ENCODE peak calls at places on chromosomes 2 and 18, in four cellular contexts. I is heart left ventricle, N is NB4, P is GM12891. X is an unnamed sample.

GRCh38 chr2:15506231-15506819 is 54.8 kb downstream of the NBAS start:
- DNase-seq in I (no peak), N (no peak), P (no peak), X (no peak)

GRCh38 chr18:7224198-7224597 is 6.7 kb upstream of the LRRC30 start:
- DNase-seq in I (no peak), N (no peak), P (no peak), X (no peak)

GRCh38 chr2:234444888-234445287 is 52.0 kb downstream of the ARL4C start:
- DNase-seq in I (peak), N (no peak), P (no peak), X (no peak)

GRCh38 chr2:241489733-241490443 is 18.5 kb downstream of the STK25 start:
- DNase-seq in I (no peak), N (no peak), P (no peak), X (no peak)

GRCh38 chr2:39620067-39620466 is 45.6 kb upstream of the TMEM178A start:
- DNase-seq in I (peak), N (peak), P (no peak), X (peak)

GRCh38 chr18:37499008-37499407 is 66.6 kb downstream of the CELF4 start:
- DNase-seq in I (no peak), N (no peak), P (no peak), X (no peak)

GRCh38 chr18:9537638-9538037 is 62.3 kb downstream of the RALBP1 start:
- DNase-seq in I (no peak), N (no peak), P (no peak), X (no peak)

GRCh38 chr2:74472945-74473258 is 422 bp upstream of the MRPL53 start:
- DNase-seq in I (no peak), N (no peak), P (no peak), X (no peak)

GRCh38 chr2:134722728-134723127 is 3.9 kb upstream of the TMEM163 start:
- DNase-seq in I (no peak), N (no peak), P (no peak), X (no peak)

GRCh38 chr2:222738759-222739292 is 67.4 kb downstream of the MOGAT1 start:
- DNase-seq in I (no peak), N (peak), P (no peak), X (no peak)

GRCh38 chr18:7157760-7158159 is 40.2 kb upstream of the LAMA1 start:
- DNase-seq in I (no peak), N (no peak), P (no peak), X (no peak)

GRCh38 chr18:31486165-31486564 is 11.8 kb upstream of the DSG2 start:
- DNase-seq in I (no peak), N (no peak), P (no peak), X (no peak)

GRCh38 chr18:23716516-23716915 is 27.3 kb downstream of the LAMA3 start:
- DNase-seq in I (no peak), N (no peak), P (no peak), X (no peak)

GRCh38 chr2:227153766-227154486 is 10.1 kb downstream of the COL4A4 start:
- DNase-seq in I (peak), N (no peak), P (no peak), X (no peak)

GRCh38 chr2:88053301-88053700 is 2.3 kb downstream of the KRCC1 start:
- DNase-seq in I (no peak), N (peak), P (no peak), X (no peak)

GRCh38 chr2:240449764-240450531 is 14.5 kb downstream of the GPC1 start:
- DNase-seq in I (no peak), N (peak), P (no peak), X (no peak)

GRCh38 chr2:17259613-17260012 is 258.6 kb downstream of the RAD51AP2 start:
- DNase-seq in I (no peak), N (no peak), P (no peak), X (no peak)

GRCh38 chr2:127588241-127588640 is 52.8 kb downstream of the MYO7B start:
- DNase-seq in I (no peak), N (no peak), P (no peak), X (no peak)

GRCh38 chr2:72934683-72935610 is 17.6 kb downstream of the EMX1 start:
- DNase-seq in I (no peak), N (peak), P (no peak), X (no peak)

GRCh38 chr18:8359076-8359475 is 250.2 kb upstream of the RAB12 start:
- DNase-seq in I (no peak), N (no peak), P (no peak), X (no peak)

GRCh38 chr2:74050153-74050552 is 65.4 kb downstream of the TET3 start:
- DNase-seq in I (no peak), N (no peak), P (no peak), X (no peak)

GRCh38 chr2:112977559-112978056 is at the start of gene IL36G:
- DNase-seq in I (no peak), N (no peak), P (no peak), X (no peak)

GRCh38 chr2:54457326-54458023 is 1.3 kb downstream of the SPTBN1 start:
- DNase-seq in I (peak), N (peak), P (no peak), X (no peak)

GRCh38 chr18:8948471-8949149 is 153.9 kb upstream of the NDUFV2 start:
- DNase-seq in I (no peak), N (no peak), P (no peak), X (no peak)

GRCh38 chr2:135954020-135954628 is 31.3 kb downstream of the DARS1 start:
- DNase-seq in I (no peak), N (no peak), P (no peak), X (no peak)

GRCh38 chr2:167298017-167298416 is 409.7 kb downstream of the XIRP2 start:
- DNase-seq in I (no peak), N (no peak), P (no peak), X (no peak)

GRCh38 chr18:8722946-8723477 is 17.7 kb downstream of the MTCL1 start:
- DNase-seq in I (no peak), N (no peak), P (no peak), X (no peak)

GRCh38 chr2:39094717-39095363 is 26.0 kb downstream of the SOS1 start:
- DNase-seq in I (no peak), N (peak), P (no peak), X (no peak)

GRCh38 chr2:10810175-10811161 is 2.1 kb downstream of the PDIA6 start:
- DNase-seq in I (no peak), N (peak), P (no peak), X (no peak)

GRCh38 chr2:228613133-228613532 is 431.6 kb upstream of the SPHKAP start:
- DNase-seq in I (no peak), N (no peak), P (no peak), X (no peak)

GRCh38 chr2:151518802-151519201 is 109.1 kb downstream of the RIF1 start:
- DNase-seq in I (no peak), N (no peak), P (no peak), X (no peak)

GRCh38 chr2:172921538-172922236 is 154.0 kb upstream of the MAP3K20 start:
- DNase-seq in I (no peak), N (no peak), P (no peak), X (peak)

GRCh38 chr2:26782876-26783704 is 2.8 kb upstream of the CENPA start:
- DNase-seq in I (no peak), N (no peak), P (no peak), X (no peak)

GRCh38 chr2:26785431-26786206 is at the start of gene CENPA:
- DNase-seq in I (peak), N (peak), P (peak), X (peak)

GRCh38 chr2:26784570-26785234 is 1.2 kb upstream of the CENPA start:
- DNase-seq in I (no peak), N (no peak), P (no peak), X (peak)

DNA sequence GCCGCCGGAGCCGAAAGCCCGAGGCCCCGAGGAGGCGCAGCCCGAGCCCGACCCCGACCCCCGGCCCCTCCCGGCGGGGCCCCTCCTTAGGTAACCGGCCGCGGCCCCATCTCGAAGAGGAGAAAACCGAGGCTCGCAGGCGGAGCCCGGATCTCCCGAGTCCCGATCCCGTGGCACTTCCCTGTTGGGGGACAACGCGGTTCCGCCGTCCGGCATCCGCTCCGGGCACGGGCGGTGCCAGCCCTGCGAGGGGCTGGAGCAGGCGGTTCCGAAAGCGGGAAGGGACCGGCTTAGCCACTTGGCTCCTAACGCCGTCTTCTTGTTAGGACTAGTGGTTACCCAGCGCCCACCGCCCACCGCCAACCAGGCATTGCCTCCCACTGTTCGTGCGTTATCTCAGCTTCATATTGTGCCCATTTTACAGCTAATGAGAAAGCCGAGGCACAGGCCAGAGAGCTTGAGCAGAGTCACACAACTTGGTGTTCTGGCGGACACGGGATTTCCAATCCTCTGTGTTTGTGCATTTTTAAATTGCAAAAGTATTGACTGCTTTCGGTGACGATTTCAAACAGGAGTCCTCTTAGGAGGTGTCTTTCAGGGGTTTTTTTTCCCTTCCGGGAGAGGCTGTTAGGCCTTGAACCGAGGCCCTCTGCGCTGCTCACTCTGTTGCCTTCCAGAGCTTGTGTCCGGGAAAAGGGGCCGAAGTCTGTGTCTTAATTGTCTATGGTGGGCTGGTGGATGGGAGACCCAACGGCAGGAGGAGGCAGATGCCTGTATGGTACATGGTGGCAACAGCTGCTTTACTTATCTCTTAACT is 559 bp downstream of the CENPA start:
- DNase-seq in I (no peak), N (peak), P (peak), X (no peak)
- TF ChIP-seq POLR2A in I (no peak), N (no peak), P (no peak), X (no peak)

GRCh38 chr2:215430528-215431187 is 5.2 kb downstream of the FN1 start:
- DNase-seq in I (no peak), N (no peak), P (no peak), X (no peak)
- TF ChIP-seq POLR2A in I (no peak), N (no peak), P (no peak), X (no peak)

GRCh38 chr2:70008290-70008689 is 46.9 kb upstream of the ASPRV1 start:
- DNase-seq in I (no peak), N (no peak), P (no peak), X (no peak)

GRCh38 chr2:70011335-70011734 is 49.9 kb upstream of the ASPRV1 start:
- DNase-seq in I (no peak), N (no peak), P (no peak), X (no peak)

GRCh38 chr2:70011786-70012185 is 50.4 kb upstream of the ASPRV1 start:
- DNase-seq in I (no peak), N (no peak), P (no peak), X (no peak)

GRCh38 chr2:70010222-70011111 is 49.0 kb upstream of the ASPRV1 start:
- DNase-seq in I (no peak), N (peak), P (peak), X (peak)

GRCh38 chr2:70009776-70010175 is 48.3 kb upstream of the ASPRV1 start:
- DNase-seq in I (no peak), N (no peak), P (no peak), X (no peak)
- TF ChIP-seq POLR2A in I (no peak), N (no peak), P (no peak), X (no peak)

DNA sequence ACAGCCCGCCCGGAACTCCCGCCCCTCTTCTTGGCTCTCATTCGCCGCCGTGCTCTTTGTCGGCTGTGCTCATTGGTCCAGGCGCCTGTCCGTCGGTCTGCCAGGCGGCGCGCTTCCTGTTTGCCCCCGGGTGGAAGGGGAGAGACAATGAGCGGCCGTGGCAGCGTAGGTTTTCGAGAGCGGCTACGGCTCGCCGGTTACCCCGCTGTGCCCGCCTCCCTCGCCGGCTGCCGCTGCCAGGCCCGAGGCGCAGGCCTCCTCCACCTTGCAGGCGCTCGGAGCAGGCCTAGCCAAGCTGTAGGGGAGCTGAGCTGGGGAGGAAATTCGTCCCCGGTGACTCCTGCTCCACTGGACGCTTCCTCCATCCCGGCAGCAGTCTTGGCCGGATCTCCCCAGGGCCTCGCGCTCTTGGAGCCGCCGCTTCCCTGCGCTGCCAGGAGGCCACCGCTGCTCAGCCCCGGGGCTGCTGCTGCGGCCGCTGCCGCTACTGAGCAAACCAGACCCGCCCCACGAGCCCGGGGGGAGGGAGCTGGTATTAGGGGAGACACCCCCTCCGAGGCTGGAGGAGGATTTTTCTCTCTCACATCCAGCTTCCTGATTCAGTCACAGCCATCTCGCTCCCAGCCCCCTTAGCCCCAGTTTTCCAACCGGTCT is at the start of gene SP3:
- DNase-seq in I (peak), N (peak), P (peak), X (peak)
- TF ChIP-seq POLR2A in I (peak), N (peak), P (peak), X (peak)

GRCh38 chr2:20449501-20450200 is 2.8 kb downstream of the RHOB start:
- DNase-seq in I (no peak), N (no peak), P (no peak), X (peak)
- TF ChIP-seq POLR2A in I (no peak), N (no peak), P (no peak), X (peak)

GRCh38 chr2:226115832-226116200 is 683.8 kb downstream of the IRS1 start:
- DNase-seq in I (no peak), N (no peak), P (no peak), X (no peak)

GRCh38 chr2:226114436-226114835 is 685.2 kb downstream of the IRS1 start:
- DNase-seq in I (no peak), N (peak), P (no peak), X (no peak)

GRCh38 chr2:226117506-226118065 is 682.0 kb downstream of the IRS1 start:
- DNase-seq in I (no peak), N (no peak), P (no peak), X (no peak)

GRCh38 chr2:226116346-226116745 is 683.3 kb downstream of the IRS1 start:
- DNase-seq in I (no peak), N (no peak), P (no peak), X (no peak)

DNA sequence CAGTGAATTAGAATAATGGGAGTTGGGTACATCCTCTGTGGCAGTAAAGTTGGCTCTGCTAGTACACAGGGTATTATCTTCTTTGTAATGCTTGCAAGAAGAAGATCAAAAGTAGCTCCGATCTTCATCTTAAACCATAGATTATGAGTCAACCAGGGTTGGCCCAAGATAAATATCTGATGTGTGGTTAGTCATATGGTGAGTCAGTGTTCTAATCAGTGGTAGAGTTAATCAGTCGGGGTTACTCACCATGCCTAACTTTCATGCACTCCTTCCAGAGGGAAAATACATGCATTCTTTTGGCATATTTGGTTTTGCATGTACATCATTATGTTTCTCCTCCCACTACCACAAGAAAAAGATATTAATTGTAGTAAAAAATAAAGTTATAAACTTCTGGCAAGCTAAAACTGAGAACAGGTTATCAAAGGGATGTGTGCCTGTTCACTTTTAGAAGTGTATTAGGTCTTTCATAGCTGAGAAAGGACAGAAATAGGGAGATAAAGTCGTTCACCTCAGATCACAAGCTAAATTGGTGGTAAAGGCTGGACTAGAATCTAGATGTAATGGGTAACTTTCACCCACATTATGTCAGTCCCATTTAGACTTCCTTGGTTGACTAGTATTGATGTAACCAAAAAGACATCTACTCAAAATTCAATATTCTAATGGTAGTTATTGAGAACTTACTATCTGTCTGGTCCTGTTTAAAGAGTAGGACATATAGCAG is 684.4 kb downstream of the IRS1 start:
- DNase-seq in I (no peak), N (peak), P (no peak), X (peak)
- TF ChIP-seq POLR2A in I (no peak), N (no peak), P (no peak), X (no peak)

GRCh38 chr2:65943099-65943786 is 491.7 kb upstream of the MEIS1 start:
- DNase-seq in I (no peak), N (no peak), P (no peak), X (no peak)
- TF ChIP-seq POLR2A in I (no peak), N (no peak), P (no peak), X (no peak)

DNA sequence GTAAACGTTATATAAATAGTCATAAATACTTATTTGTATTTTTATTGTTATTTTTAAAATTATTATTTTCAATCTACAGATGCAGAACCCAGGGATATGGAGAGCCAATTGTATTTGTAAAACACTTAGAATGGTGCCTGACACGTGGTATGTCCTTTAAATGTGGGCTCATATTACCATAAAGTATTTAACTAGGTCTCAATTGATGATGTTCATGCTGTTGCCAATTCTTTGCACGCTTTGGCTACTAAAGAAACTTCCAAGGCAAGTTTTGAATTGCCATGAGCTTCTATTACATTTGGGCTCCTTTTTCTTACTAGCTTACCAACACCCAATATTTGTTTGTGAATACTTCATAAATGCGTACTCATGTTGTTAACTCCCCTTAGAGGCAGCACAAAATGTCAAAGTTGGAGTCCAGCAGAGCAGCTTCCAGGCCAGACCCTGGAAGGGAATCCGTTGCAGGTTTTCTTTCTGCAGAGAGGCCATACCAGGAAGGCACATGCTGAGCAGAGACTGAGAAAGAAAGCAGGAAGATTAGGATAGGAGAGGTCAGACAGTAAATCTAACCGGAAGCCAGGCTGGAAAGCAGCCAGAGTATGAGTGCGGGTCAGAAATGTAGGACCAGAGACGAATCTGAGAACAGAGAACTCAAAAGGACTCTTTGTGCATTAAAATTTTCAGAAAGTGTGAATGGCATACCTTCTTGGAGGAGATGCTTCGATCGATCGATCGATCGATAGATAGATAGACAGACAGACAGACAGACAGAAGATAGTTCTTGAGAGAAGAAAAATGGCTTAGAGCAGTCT is 4.2 kb upstream of the NOSTRIN start:
- DNase-seq in I (peak), N (no peak), P (no peak), X (peak)
- TF ChIP-seq POLR2A in I (no peak), N (no peak), P (no peak), X (no peak)